ENCODE peak calls at places on chromosomes 16 and 17, in eight cellular contexts. One of them, this sample, is unnamed.

GRCh38 chr16:10878328-10878643 is 1.3 kb downstream of the CIITA start:
- DNase-seq in endodermal cell: no peak
- DNase-seq in endothelial cell of umbilical vein: no peak
- DNase-seq in CD4-positive, alpha-beta memory T cell: no peak
- DNase-seq in transverse colon: no peak
- DNase-seq in ovary: no peak
- DNase-seq in iPS DF 6.9: no peak
- DNase-seq in left ventricle myocardium inferior: no peak
- DNase-seq in this sample: peak; percentile 62

GRCh38 chr17:72362466-72363335 is 241.9 kb downstream of the SOX9 start:
- DNase-seq in left ventricle myocardium inferior: no peak
- DNase-seq in iPS DF 6.9: no peak
- DNase-seq in endothelial cell of umbilical vein: no peak
- DNase-seq in CD4-positive, alpha-beta memory T cell: no peak
- DNase-seq in endodermal cell: no peak
- DNase-seq in ovary: no peak
- DNase-seq in transverse colon: no peak
- DNase-seq in this sample: no peak

GRCh38 chr17:41530062-41531048 is 2.2 kb upstream of the KRT19 start:
- DNase-seq in iPS DF 6.9: no peak
- DNase-seq in left ventricle myocardium inferior: no peak
- DNase-seq in transverse colon: peak; percentile 58
- DNase-seq in CD4-positive, alpha-beta memory T cell: no peak
- DNase-seq in endodermal cell: peak; percentile 90
- DNase-seq in endothelial cell of umbilical vein: peak; percentile 90
- DNase-seq in ovary: peak; percentile 11
- DNase-seq in this sample: no peak

GRCh38 chr17:50107790-50108414 is 12.8 kb downstream of the PDK2 start:
- DNase-seq in ovary: no peak
- DNase-seq in endodermal cell: no peak
- DNase-seq in iPS DF 6.9: no peak
- DNase-seq in endothelial cell of umbilical vein: no peak
- DNase-seq in CD4-positive, alpha-beta memory T cell: no peak
- DNase-seq in left ventricle myocardium inferior: no peak
- DNase-seq in transverse colon: no peak
- DNase-seq in this sample: no peak

GRCh38 chr17:74842599-74843351 is 16.9 kb downstream of the GRIN2C start:
- DNase-seq in transverse colon: peak; percentile 68
- DNase-seq in endothelial cell of umbilical vein: peak; percentile 82
- DNase-seq in iPS DF 6.9: no peak
- DNase-seq in CD4-positive, alpha-beta memory T cell: no peak
- DNase-seq in endodermal cell: peak; percentile 95
- DNase-seq in left ventricle myocardium inferior: peak; percentile 76
- DNase-seq in ovary: peak; percentile 81
- DNase-seq in this sample: peak; percentile 98

GRCh38 chr16:89925596-89926079 is 2.5 kb downstream of the TUBB3 start:
- DNase-seq in endothelial cell of umbilical vein: no peak
- DNase-seq in transverse colon: no peak
- DNase-seq in iPS DF 6.9: no peak
- DNase-seq in CD4-positive, alpha-beta memory T cell: no peak
- DNase-seq in endodermal cell: no peak
- DNase-seq in left ventricle myocardium inferior: no peak
- DNase-seq in ovary: no peak
- DNase-seq in this sample: peak; percentile 77

GRCh38 chr17:54426287-54426886 is 474.3 kb upstream of the TOM1L1 start:
- DNase-seq in iPS DF 6.9: no peak
- DNase-seq in endodermal cell: peak; percentile 60
- DNase-seq in ovary: no peak
- DNase-seq in endothelial cell of umbilical vein: no peak
- DNase-seq in left ventricle myocardium inferior: no peak
- DNase-seq in CD4-positive, alpha-beta memory T cell: no peak
- DNase-seq in transverse colon: no peak
- DNase-seq in this sample: peak; percentile 25

GRCh38 chr17:67044016-67044772 is at the start of gene CACNG1:
- DNase-seq in endodermal cell: no peak
- DNase-seq in iPS DF 6.9: no peak
- DNase-seq in endothelial cell of umbilical vein: no peak
- DNase-seq in CD4-positive, alpha-beta memory T cell: no peak
- DNase-seq in left ventricle myocardium inferior: no peak
- DNase-seq in ovary: no peak
- DNase-seq in transverse colon: no peak
- DNase-seq in this sample: no peak

GRCh38 chr16:35753559-35754390 is 2294.4 kb downstream of the TP53TG3F start:
- DNase-seq in transverse colon: no peak
- DNase-seq in endothelial cell of umbilical vein: no peak
- DNase-seq in iPS DF 6.9: no peak
- DNase-seq in CD4-positive, alpha-beta memory T cell: no peak
- DNase-seq in endodermal cell: no peak
- DNase-seq in ovary: no peak
- DNase-seq in left ventricle myocardium inferior: no peak
- DNase-seq in this sample: no peak

GRCh38 chr17:73644145-73645049 is at the start of gene SDK2:
- DNase-seq in endodermal cell: peak; percentile 83
- DNase-seq in endothelial cell of umbilical vein: no peak
- DNase-seq in left ventricle myocardium inferior: no peak
- DNase-seq in ovary: peak; percentile 37
- DNase-seq in transverse colon: no peak
- DNase-seq in CD4-positive, alpha-beta memory T cell: no peak
- DNase-seq in iPS DF 6.9: no peak
- DNase-seq in this sample: peak; percentile 86

GRCh38 chr17:68446626-68447041 is 10.7 kb downstream of the WIPI1 start:
- DNase-seq in CD4-positive, alpha-beta memory T cell: no peak
- DNase-seq in left ventricle myocardium inferior: no peak
- DNase-seq in iPS DF 6.9: no peak
- DNase-seq in endodermal cell: no peak
- DNase-seq in endothelial cell of umbilical vein: no peak
- DNase-seq in transverse colon: no peak
- DNase-seq in ovary: no peak
- DNase-seq in this sample: no peak

GRCh38 chr16:82360024-82360783 is 190.2 kb upstream of the MPHOSPH6 start:
- DNase-seq in endodermal cell: no peak
- DNase-seq in left ventricle myocardium inferior: no peak
- DNase-seq in endothelial cell of umbilical vein: no peak
- DNase-seq in transverse colon: no peak
- DNase-seq in CD4-positive, alpha-beta memory T cell: no peak
- DNase-seq in ovary: no peak
- DNase-seq in iPS DF 6.9: no peak
- DNase-seq in this sample: no peak

GRCh38 chr17:3965123-3965800 is 1.0 kb upstream of the ATP2A3 start:
- DNase-seq in left ventricle myocardium inferior: peak; percentile 59
- DNase-seq in endodermal cell: peak; percentile 95
- DNase-seq in transverse colon: peak; percentile 91
- DNase-seq in iPS DF 6.9: no peak
- DNase-seq in endothelial cell of umbilical vein: no peak
- DNase-seq in CD4-positive, alpha-beta memory T cell: peak; percentile 61
- DNase-seq in ovary: no peak
- DNase-seq in this sample: peak; percentile 92

GRCh38 chr16:84614914-84615813 is 2.7 kb downstream of the COTL1 start:
- DNase-seq in left ventricle myocardium inferior: no peak
- DNase-seq in endodermal cell: no peak
- DNase-seq in iPS DF 6.9: no peak
- DNase-seq in transverse colon: no peak
- DNase-seq in CD4-positive, alpha-beta memory T cell: no peak
- DNase-seq in endothelial cell of umbilical vein: no peak
- DNase-seq in ovary: no peak
- DNase-seq in this sample: peak; percentile 53

GRCh38 chr16:49836668-49837067 is 19.2 kb downstream of the ZNF423 start:
- DNase-seq in CD4-positive, alpha-beta memory T cell: no peak
- DNase-seq in transverse colon: no peak
- DNase-seq in endodermal cell: no peak
- DNase-seq in iPS DF 6.9: no peak
- DNase-seq in left ventricle myocardium inferior: no peak
- DNase-seq in ovary: no peak
- DNase-seq in endothelial cell of umbilical vein: no peak
- DNase-seq in this sample: peak; percentile 36

GRCh38 chr17:30793282-30793977 is 31.1 kb downstream of the CRLF3 start:
- DNase-seq in transverse colon: no peak
- DNase-seq in endodermal cell: no peak
- DNase-seq in iPS DF 6.9: no peak
- DNase-seq in CD4-positive, alpha-beta memory T cell: no peak
- DNase-seq in left ventricle myocardium inferior: no peak
- DNase-seq in ovary: no peak
- DNase-seq in endothelial cell of umbilical vein: no peak
- DNase-seq in this sample: no peak

GRCh38 chr17:30790279-30790678 is 34.2 kb downstream of the CRLF3 start:
- DNase-seq in ovary: no peak
- DNase-seq in transverse colon: no peak
- DNase-seq in endothelial cell of umbilical vein: no peak
- DNase-seq in iPS DF 6.9: no peak
- DNase-seq in CD4-positive, alpha-beta memory T cell: no peak
- DNase-seq in left ventricle myocardium inferior: no peak
- DNase-seq in endodermal cell: no peak
- DNase-seq in this sample: no peak

GRCh38 chr17:30796016-30796415 is 28.5 kb downstream of the CRLF3 start:
- DNase-seq in transverse colon: no peak
- DNase-seq in endodermal cell: no peak
- DNase-seq in left ventricle myocardium inferior: no peak
- DNase-seq in iPS DF 6.9: no peak
- DNase-seq in endothelial cell of umbilical vein: no peak
- DNase-seq in ovary: no peak
- DNase-seq in CD4-positive, alpha-beta memory T cell: no peak
- DNase-seq in this sample: no peak
- H3K36me3 ChIP-seq in transverse colon: peaks cover 32% of the 10 kb centered on the region
- H3K36me3 ChIP-seq in endodermal cell: peaks cover 76% of the 10 kb centered on the region
- H3K36me3 ChIP-seq in left ventricle myocardium inferior: peaks cover 70% of the 10 kb centered on the region
- H3K36me3 ChIP-seq in iPS DF 6.9: no peaks in the 10 kb centered on the region
- H3K36me3 ChIP-seq in endothelial cell of umbilical vein: peaks cover 8% of the 10 kb centered on the region
- H3K36me3 ChIP-seq in ovary: no peaks in the 10 kb centered on the region
- H3K36me3 ChIP-seq in CD4-positive, alpha-beta memory T cell: peaks cover 56% of the 10 kb centered on the region
- H3K36me3 ChIP-seq in this sample: peaks cover 8% of the 10 kb centered on the region

DNA sequence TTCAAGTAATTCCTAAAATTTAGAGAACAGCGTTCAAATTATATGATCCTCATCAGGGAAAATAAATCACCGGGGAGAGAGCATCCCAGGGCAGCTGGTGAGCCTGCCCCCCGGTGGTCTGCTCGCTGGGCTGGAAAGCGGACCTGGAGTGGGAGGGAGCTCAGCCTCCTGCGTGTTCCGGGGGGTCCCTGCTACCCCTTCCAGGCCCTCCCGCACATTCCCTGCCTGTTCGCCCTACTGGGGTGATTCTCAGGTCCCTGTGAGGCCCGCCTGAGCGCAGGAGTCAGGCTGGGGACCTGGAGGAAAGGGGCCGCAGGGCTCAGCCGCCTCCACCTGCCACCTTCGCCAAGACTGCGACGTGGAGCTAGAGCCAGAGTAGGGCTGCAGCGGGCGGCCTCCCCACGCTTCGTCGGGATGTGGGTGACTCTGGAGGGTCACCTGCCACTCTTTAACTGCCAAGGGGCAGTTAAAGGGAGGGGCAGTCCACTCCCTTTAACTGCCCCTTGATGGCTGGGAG is 28.8 kb downstream of the SLC7A5 start:
- DNase-seq in iPS DF 6.9: no peak
- DNase-seq in CD4-positive, alpha-beta memory T cell: no peak
- DNase-seq in endothelial cell of umbilical vein: no peak
- DNase-seq in left ventricle myocardium inferior: no peak
- DNase-seq in ovary: no peak
- DNase-seq in transverse colon: no peak
- DNase-seq in endodermal cell: no peak
- DNase-seq in this sample: peak; percentile 84
- H3K36me3 ChIP-seq in iPS DF 6.9: peaks cover 50% of the 10 kb centered on the region
- H3K36me3 ChIP-seq in CD4-positive, alpha-beta memory T cell: peaks cover 34% of the 10 kb centered on the region
- H3K36me3 ChIP-seq in endothelial cell of umbilical vein: no peaks in the 10 kb centered on the region
- H3K36me3 ChIP-seq in left ventricle myocardium inferior: peaks cover 4% of the 10 kb centered on the region
- H3K36me3 ChIP-seq in ovary: no peaks in the 10 kb centered on the region
- H3K36me3 ChIP-seq in transverse colon: no peaks in the 10 kb centered on the region
- H3K36me3 ChIP-seq in endodermal cell: peaks cover 97% of the 10 kb centered on the region
- H3K36me3 ChIP-seq in this sample: peaks cover 36% of the 10 kb centered on the region

DNA sequence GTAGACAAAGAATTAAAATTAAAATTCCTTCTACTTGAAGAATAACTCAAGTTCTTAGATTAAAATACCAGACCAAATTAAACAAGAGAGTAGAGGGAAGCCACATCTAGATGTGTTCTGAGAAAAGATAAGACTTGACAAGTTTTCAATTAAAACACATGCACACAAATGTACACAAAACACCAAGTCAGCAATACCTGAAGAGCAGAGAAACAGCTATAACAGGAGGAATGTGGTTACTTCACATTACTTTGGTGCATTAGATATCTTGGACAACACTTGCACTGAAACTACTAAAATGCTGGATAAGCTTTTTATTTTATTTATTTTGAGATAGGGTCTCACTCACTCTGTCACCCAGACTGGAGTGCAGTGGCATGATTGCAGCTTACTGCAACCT is 113.9 kb downstream of the MAP2K4 start:
- DNase-seq in iPS DF 6.9: no peak
- DNase-seq in transverse colon: no peak
- DNase-seq in left ventricle myocardium inferior: no peak
- DNase-seq in CD4-positive, alpha-beta memory T cell: no peak
- DNase-seq in endothelial cell of umbilical vein: no peak
- DNase-seq in endodermal cell: no peak
- DNase-seq in ovary: no peak
- DNase-seq in this sample: no peak
- H3K36me3 ChIP-seq in iPS DF 6.9: no peaks in the 10 kb centered on the region
- H3K36me3 ChIP-seq in transverse colon: peaks cover 25% of the 10 kb centered on the region
- H3K36me3 ChIP-seq in left ventricle myocardium inferior: peaks cover 59% of the 10 kb centered on the region
- H3K36me3 ChIP-seq in CD4-positive, alpha-beta memory T cell: peaks cover 12% of the 10 kb centered on the region
- H3K36me3 ChIP-seq in endothelial cell of umbilical vein: no peaks in the 10 kb centered on the region
- H3K36me3 ChIP-seq in endodermal cell: peaks cover 65% of the 10 kb centered on the region
- H3K36me3 ChIP-seq in ovary: no peaks in the 10 kb centered on the region
- H3K36me3 ChIP-seq in this sample: peaks cover 1% of the 10 kb centered on the region

GRCh38 chr17:36500745-36501225 is 14.3 kb downstream of the ZNHIT3 start:
- DNase-seq in transverse colon: no peak
- DNase-seq in ovary: no peak
- DNase-seq in iPS DF 6.9: no peak
- DNase-seq in endodermal cell: peak; percentile 51
- DNase-seq in CD4-positive, alpha-beta memory T cell: no peak
- DNase-seq in endothelial cell of umbilical vein: no peak
- DNase-seq in left ventricle myocardium inferior: no peak
- DNase-seq in this sample: peak; percentile 33

GRCh38 chr17:36501351-36501750 is 14.9 kb downstream of the ZNHIT3 start:
- DNase-seq in transverse colon: no peak
- DNase-seq in ovary: no peak
- DNase-seq in left ventricle myocardium inferior: no peak
- DNase-seq in CD4-positive, alpha-beta memory T cell: no peak
- DNase-seq in endothelial cell of umbilical vein: no peak
- DNase-seq in endodermal cell: peak; percentile 34
- DNase-seq in iPS DF 6.9: no peak
- DNase-seq in this sample: no peak

GRCh38 chr17:36504156-36504545 is 17.7 kb downstream of the ZNHIT3 start:
- DNase-seq in CD4-positive, alpha-beta memory T cell: no peak
- DNase-seq in left ventricle myocardium inferior: no peak
- DNase-seq in endothelial cell of umbilical vein: no peak
- DNase-seq in endodermal cell: peak; percentile 26
- DNase-seq in transverse colon: no peak
- DNase-seq in iPS DF 6.9: no peak
- DNase-seq in ovary: no peak
- DNase-seq in this sample: peak; percentile 11

GRCh38 chr17:36503456-36504155 is 17.1 kb downstream of the ZNHIT3 start:
- DNase-seq in endothelial cell of umbilical vein: no peak
- DNase-seq in endodermal cell: peak; percentile 36
- DNase-seq in left ventricle myocardium inferior: no peak
- DNase-seq in CD4-positive, alpha-beta memory T cell: no peak
- DNase-seq in iPS DF 6.9: no peak
- DNase-seq in transverse colon: no peak
- DNase-seq in ovary: no peak
- DNase-seq in this sample: no peak

DNA sequence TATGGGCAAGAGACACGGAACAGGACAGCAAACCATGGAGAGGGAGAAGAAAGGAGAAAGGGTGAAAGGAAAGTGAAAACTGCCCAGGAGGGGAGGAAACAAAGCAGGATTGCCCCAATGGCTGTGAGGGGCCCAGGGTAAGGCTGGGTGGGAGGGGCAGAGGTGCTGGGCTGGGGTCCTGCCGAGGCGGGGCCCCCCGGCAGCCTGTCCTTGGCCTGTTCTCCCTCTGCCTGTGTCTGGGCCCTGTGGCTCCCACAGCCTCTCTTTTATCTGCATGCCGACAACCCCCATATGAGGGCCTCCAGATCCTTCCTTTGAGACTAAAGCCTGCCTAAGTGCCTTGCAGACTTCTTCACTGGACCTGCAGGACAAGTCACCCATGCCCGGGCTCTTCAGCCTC is 15.5 kb downstream of the ZNHIT3 start:
- DNase-seq in CD4-positive, alpha-beta memory T cell: no peak
- DNase-seq in iPS DF 6.9: no peak
- DNase-seq in endodermal cell: peak; percentile 32
- DNase-seq in endothelial cell of umbilical vein: no peak
- DNase-seq in left ventricle myocardium inferior: no peak
- DNase-seq in transverse colon: no peak
- DNase-seq in ovary: no peak
- DNase-seq in this sample: no peak
- H3K36me3 ChIP-seq in CD4-positive, alpha-beta memory T cell: peaks cover 24% of the 10 kb centered on the region
- H3K36me3 ChIP-seq in iPS DF 6.9: peaks cover 50% of the 10 kb centered on the region
- H3K36me3 ChIP-seq in endodermal cell: peaks cover 93% of the 10 kb centered on the region
- H3K36me3 ChIP-seq in endothelial cell of umbilical vein: peaks cover 6% of the 10 kb centered on the region
- H3K36me3 ChIP-seq in left ventricle myocardium inferior: peaks cover 77% of the 10 kb centered on the region
- H3K36me3 ChIP-seq in transverse colon: peaks cover 23% of the 10 kb centered on the region
- H3K36me3 ChIP-seq in ovary: no peaks in the 10 kb centered on the region
- H3K36me3 ChIP-seq in this sample: peaks cover 53% of the 10 kb centered on the region

This sample was measured in H7.